ENCODE peak calls at places on chromosome 1, in five cellular contexts. One of them, this sample, is unnamed.

GRCh38 chr1:158999301-159000069 is 10.2 kb upstream of the IFI16 start:
- DNase-seq in sigmoid colon: peak
- DNase-seq in adrenal gland: peak
- DNase-seq in spleen: no peak
- DNase-seq in heart left ventricle: peak
- DNase-seq in this sample: no peak

GRCh38 chr1:236394016-236394481 is at the start of gene EDARADD:
- DNase-seq in heart left ventricle: no peak
- DNase-seq in sigmoid colon: no peak
- DNase-seq in spleen: no peak
- DNase-seq in adrenal gland: no peak
- DNase-seq in this sample: no peak

GRCh38 chr1:20211511-20211931 is 25.2 kb upstream of the PLA2G2C start:
- DNase-seq in heart left ventricle: no peak
- DNase-seq in spleen: no peak
- DNase-seq in sigmoid colon: no peak
- DNase-seq in adrenal gland: peak
- DNase-seq in this sample: no peak

GRCh38 chr1:29651684-29652665 is 415.7 kb downstream of the PTPRU start:
- DNase-seq in spleen: no peak
- DNase-seq in sigmoid colon: no peak
- DNase-seq in heart left ventricle: no peak
- DNase-seq in adrenal gland: no peak
- DNase-seq in this sample: no peak

GRCh38 chr1:58165073-58165472 is 381.5 kb downstream of the OMA1 start:
- DNase-seq in sigmoid colon: no peak
- DNase-seq in heart left ventricle: no peak
- DNase-seq in adrenal gland: no peak
- DNase-seq in spleen: no peak
- DNase-seq in this sample: no peak

GRCh38 chr1:2198571-2198970 is 4.0 kb upstream of the FAAP20 start:
- DNase-seq in sigmoid colon: peak
- DNase-seq in heart left ventricle: no peak
- DNase-seq in adrenal gland: no peak
- DNase-seq in spleen: peak
- DNase-seq in this sample: no peak

GRCh38 chr1:233505130-233505529 is 108.8 kb upstream of the KCNK1 start:
- DNase-seq in sigmoid colon: no peak
- DNase-seq in adrenal gland: no peak
- DNase-seq in spleen: no peak
- DNase-seq in heart left ventricle: no peak
- DNase-seq in this sample: no peak

GRCh38 chr1:109314805-109315204 is 8.0 kb upstream of the MYBPHL start:
- DNase-seq in heart left ventricle: no peak
- DNase-seq in adrenal gland: no peak
- DNase-seq in sigmoid colon: no peak
- DNase-seq in spleen: no peak
- DNase-seq in this sample: no peak

GRCh38 chr1:54371038-54371935 is 34.9 kb downstream of the SSBP3 start:
- DNase-seq in heart left ventricle: no peak
- DNase-seq in sigmoid colon: no peak
- DNase-seq in adrenal gland: peak
- DNase-seq in spleen: no peak
- DNase-seq in this sample: no peak

GRCh38 chr1:230836801-230837200 is 31.5 kb downstream of the C1orf198 start:
- DNase-seq in sigmoid colon: no peak
- DNase-seq in spleen: no peak
- DNase-seq in adrenal gland: no peak
- DNase-seq in heart left ventricle: no peak
- DNase-seq in this sample: no peak

GRCh38 chr1:219567341-219567947 is 45.5 kb downstream of the ZC3H11B start:
- DNase-seq in adrenal gland: no peak
- DNase-seq in spleen: no peak
- DNase-seq in heart left ventricle: no peak
- DNase-seq in sigmoid colon: no peak
- DNase-seq in this sample: no peak

GRCh38 chr1:170075186-170075585 is 691 bp upstream of the KIFAP3 start:
- DNase-seq in heart left ventricle: no peak
- DNase-seq in adrenal gland: peak
- DNase-seq in sigmoid colon: no peak
- DNase-seq in spleen: no peak
- DNase-seq in this sample: no peak

GRCh38 chr1:37513795-37514349 is 694 bp downstream of the MEAF6 start:
- DNase-seq in sigmoid colon: no peak
- DNase-seq in adrenal gland: peak
- DNase-seq in heart left ventricle: no peak
- DNase-seq in spleen: peak
- DNase-seq in this sample: no peak

GRCh38 chr1:220700591-220701179 is 10.5 kb downstream of the C1orf115 start:
- DNase-seq in spleen: no peak
- DNase-seq in adrenal gland: no peak
- DNase-seq in sigmoid colon: no peak
- DNase-seq in heart left ventricle: no peak
- DNase-seq in this sample: no peak

DNA sequence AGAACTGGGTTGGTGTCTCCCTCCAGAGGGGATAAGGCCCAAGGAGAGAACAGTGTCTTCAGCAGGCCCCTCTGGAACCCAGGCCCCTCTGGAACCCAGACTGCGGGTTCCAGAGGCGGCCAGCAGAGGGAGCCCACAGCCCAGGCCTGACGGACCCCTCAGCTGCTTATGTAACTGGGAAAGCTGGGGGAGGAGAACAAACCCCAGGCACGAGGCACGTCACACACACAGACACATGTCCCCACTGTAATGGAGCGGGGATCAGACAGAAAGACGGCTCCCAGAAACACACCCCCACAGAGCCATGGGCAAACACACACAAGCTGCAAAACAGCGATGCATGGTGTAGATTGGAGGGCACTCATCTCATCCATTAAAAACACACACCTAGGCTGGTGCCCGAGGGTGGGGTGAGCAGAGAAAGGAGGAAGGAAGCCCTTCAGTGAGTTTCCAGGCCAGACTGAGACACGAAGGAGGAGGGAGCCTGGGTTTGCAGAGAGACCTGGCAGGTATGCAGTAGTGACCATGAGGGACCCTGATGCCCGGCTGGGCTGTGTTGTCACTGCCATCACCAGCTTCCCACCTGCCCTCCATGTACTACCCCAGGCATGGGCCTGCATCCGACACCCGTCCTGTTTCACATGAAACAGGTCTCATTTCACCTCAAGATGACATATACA is 2.8 kb upstream of the IGSF8 start:
- DNase-seq in adrenal gland: peak
- DNase-seq in sigmoid colon: peak
- DNase-seq in heart left ventricle: peak
- DNase-seq in spleen: peak
- DNase-seq in this sample: peak
- TF ChIP-seq POLR2A in adrenal gland: peak
- TF ChIP-seq POLR2A in sigmoid colon: no peak
- TF ChIP-seq POLR2A in heart left ventricle: no peak
- TF ChIP-seq POLR2A in spleen: no peak
- TF ChIP-seq POLR2A in this sample: no peak

GRCh38 chr1:7702365-7702764 is 68.7 kb upstream of the VAMP3 start:
- DNase-seq in spleen: no peak
- DNase-seq in adrenal gland: no peak
- DNase-seq in sigmoid colon: no peak
- DNase-seq in heart left ventricle: no peak
- DNase-seq in this sample: no peak
- H3K27ac ChIP-seq in spleen: no peak
- H3K27ac ChIP-seq in adrenal gland: no peak
- H3K27ac ChIP-seq in sigmoid colon: no peak
- H3K27ac ChIP-seq in heart left ventricle: no peak
- H3K27ac ChIP-seq in this sample: no peak

DNA sequence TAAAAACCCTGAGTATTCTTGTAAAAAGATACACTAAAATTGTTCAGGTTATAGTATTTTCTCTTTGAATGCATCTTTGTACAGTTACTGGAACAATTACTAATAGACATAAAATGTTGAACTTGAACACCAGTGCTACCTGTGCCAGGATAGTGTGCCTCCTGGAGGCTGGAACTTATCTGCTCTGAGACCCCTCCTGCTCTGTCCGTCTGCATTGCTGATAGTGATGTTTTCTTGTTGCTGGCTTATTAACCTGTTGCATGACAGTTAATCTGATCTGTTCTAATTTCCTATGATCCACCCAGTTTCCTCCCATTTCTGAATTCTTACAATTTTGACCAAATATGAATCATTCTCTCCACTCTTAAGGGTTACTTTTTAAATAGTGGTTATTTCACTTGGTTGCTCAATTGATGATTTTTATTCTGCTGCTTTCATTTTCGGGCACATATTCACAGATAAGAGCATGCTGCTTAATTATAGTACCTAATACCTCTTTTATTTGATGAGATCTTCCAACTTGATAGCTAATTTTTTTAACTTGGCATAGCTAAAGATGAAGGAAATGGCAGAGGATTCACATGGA is 101.4 kb downstream of the CC2D1B start:
- DNase-seq in spleen: no peak
- DNase-seq in heart left ventricle: no peak
- DNase-seq in adrenal gland: no peak
- DNase-seq in sigmoid colon: no peak
- DNase-seq in this sample: no peak
- TF ChIP-seq CTCF in spleen: no peak
- TF ChIP-seq CTCF in heart left ventricle: no peak
- TF ChIP-seq CTCF in adrenal gland: no peak
- TF ChIP-seq CTCF in sigmoid colon: no peak
- TF ChIP-seq CTCF in this sample: no peak

DNA sequence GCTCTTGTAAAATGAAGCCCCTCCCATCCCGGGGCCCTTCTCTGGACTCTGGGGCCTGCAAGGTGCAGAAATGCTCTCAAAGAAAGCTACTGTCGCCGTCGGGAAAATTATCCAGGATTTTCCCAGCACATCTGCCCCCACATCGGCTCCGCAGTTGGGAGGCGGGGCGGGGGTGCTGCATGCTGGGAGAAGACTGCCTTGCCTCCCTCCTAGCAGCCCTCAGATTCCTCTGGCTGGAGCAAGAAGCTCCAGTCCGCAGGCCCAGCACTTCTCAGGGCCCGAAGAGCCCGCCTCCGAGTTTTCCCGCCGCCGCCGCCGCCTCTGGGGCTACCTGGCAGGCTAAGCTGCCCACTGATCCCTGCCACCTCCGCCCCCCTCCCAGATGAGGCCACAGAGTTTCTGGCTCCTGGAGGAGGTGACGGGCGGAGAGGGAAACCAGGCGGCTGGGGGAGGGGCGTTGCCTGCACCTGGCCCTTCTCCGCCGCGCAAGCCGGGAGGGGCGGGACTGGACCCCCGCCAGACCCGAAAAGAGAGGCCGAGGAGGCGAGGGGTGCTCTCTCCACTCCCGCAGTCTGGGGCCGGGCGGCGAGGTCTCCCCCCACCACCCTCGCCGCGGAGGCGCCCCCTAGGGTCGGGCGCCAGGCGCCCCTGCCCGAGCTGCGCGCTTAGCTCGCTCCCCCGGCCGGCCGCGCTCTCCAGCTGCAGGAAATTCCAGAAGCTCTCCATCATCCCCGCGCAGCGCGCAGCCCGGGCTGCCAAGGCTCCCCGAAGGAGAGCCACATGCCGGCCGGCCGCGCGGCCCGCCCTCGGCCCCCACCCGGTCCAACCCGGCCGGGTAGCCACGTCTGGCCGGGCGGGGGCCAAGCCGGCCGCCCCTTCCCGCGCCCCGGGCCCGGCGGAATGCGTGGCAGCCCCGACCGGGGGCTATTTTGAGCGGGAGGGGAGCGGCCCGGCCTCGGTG is 28.8 kb downstream of the AHDC1 start:
- DNase-seq in adrenal gland: peak
- DNase-seq in sigmoid colon: peak
- DNase-seq in heart left ventricle: peak
- DNase-seq in spleen: no peak
- DNase-seq in this sample: no peak
- TF ChIP-seq POLR2A in adrenal gland: peak
- TF ChIP-seq POLR2A in sigmoid colon: peak
- TF ChIP-seq POLR2A in heart left ventricle: peak
- TF ChIP-seq POLR2A in spleen: no peak
- TF ChIP-seq POLR2A in this sample: no peak

GRCh38 chr1:41417335-41417682 is 56.1 kb downstream of the FOXO6 start:
- DNase-seq in adrenal gland: no peak
- DNase-seq in heart left ventricle: no peak
- DNase-seq in spleen: no peak
- DNase-seq in sigmoid colon: no peak
- DNase-seq in this sample: no peak
- H3K27ac ChIP-seq in adrenal gland: no peak
- H3K27ac ChIP-seq in heart left ventricle: no peak
- H3K27ac ChIP-seq in spleen: no peak
- H3K27ac ChIP-seq in sigmoid colon: no peak
- H3K27ac ChIP-seq in this sample: no peak

GRCh38 chr1:13513063-13513884 is 529 bp downstream of the LRRC38 start:
- DNase-seq in spleen: no peak
- DNase-seq in adrenal gland: no peak
- DNase-seq in sigmoid colon: no peak
- DNase-seq in heart left ventricle: no peak
- DNase-seq in this sample: no peak

GRCh38 chr1:13516606-13517005 is 2.8 kb upstream of the LRRC38 start:
- DNase-seq in spleen: no peak
- DNase-seq in heart left ventricle: no peak
- DNase-seq in adrenal gland: no peak
- DNase-seq in sigmoid colon: no peak
- DNase-seq in this sample: no peak

GRCh38 chr1:13520985-13521384 is 7.2 kb upstream of the LRRC38 start:
- DNase-seq in heart left ventricle: no peak
- DNase-seq in adrenal gland: no peak
- DNase-seq in spleen: no peak
- DNase-seq in sigmoid colon: no peak
- DNase-seq in this sample: no peak

GRCh38 chr1:13513885-13514546 is at the start of gene LRRC38:
- DNase-seq in adrenal gland: peak
- DNase-seq in spleen: no peak
- DNase-seq in heart left ventricle: no peak
- DNase-seq in sigmoid colon: no peak
- DNase-seq in this sample: no peak

GRCh38 chr1:13517193-13517812 is 3.5 kb upstream of the LRRC38 start:
- DNase-seq in sigmoid colon: no peak
- DNase-seq in spleen: no peak
- DNase-seq in adrenal gland: no peak
- DNase-seq in heart left ventricle: no peak
- DNase-seq in this sample: no peak
- TF ChIP-seq CTCF in sigmoid colon: no peak
- TF ChIP-seq CTCF in spleen: no peak
- TF ChIP-seq CTCF in adrenal gland: no peak
- TF ChIP-seq CTCF in heart left ventricle: peak
- TF ChIP-seq CTCF in this sample: peak

This sample was measured in esophagus squamous epithelium.